ENCODE peak calls at places on chromosomes 12 and 14, in nine cellular contexts. Z, N, O, E, A, V, Q, I and D are unnamed samples. For H3K9me3, the result is how much of the 10 kb centered on the place peaks cover.

GRCh38 chr12:28925726-28926376 is 223.2 kb upstream of the FAR2 start:
- DNase-seq in Z (no peak), N (no peak), O (no peak), E (no peak), A (no peak), V (no peak), Q (no peak), I (peak), D (no peak)

GRCh38 chr14:22370084-22370847 is 218.8 kb downstream of the DAD1 start:
- DNase-seq in Z (peak), N (peak), O (no peak), E (no peak), A (no peak), V (no peak), Q (no peak), I (peak), D (no peak)

GRCh38 chr12:69070319-69071090 is 137.5 kb upstream of the CPM start:
- DNase-seq in Z (peak), N (peak), O (peak), E (peak), A (peak), V (peak), Q (peak), I (peak), D (peak)

GRCh38 chr12:57027805-57028153 is 11.4 kb upstream of the TAC3 start:
- DNase-seq in Z (no peak), N (no peak), O (peak), E (no peak), A (no peak), V (no peak), Q (no peak), I (no peak), D (no peak)

GRCh38 chr14:96136361-96136760 is 68.3 kb upstream of the BDKRB2 start:
- DNase-seq in Z (no peak), N (no peak), O (no peak), E (no peak), A (no peak), V (no peak), Q (no peak), I (peak), D (no peak)

GRCh38 chr12:65911321-65911720 is 87.0 kb downstream of the HMGA2 start:
- DNase-seq in Z (no peak), N (no peak), O (no peak), E (no peak), A (no peak), V (no peak), Q (no peak), I (peak), D (no peak)

GRCh38 chr14:92693998-92694780 is 54.2 kb downstream of the LGMN start:
- DNase-seq in Z (no peak), N (no peak), O (peak), E (no peak), A (no peak), V (no peak), Q (no peak), I (peak), D (no peak)

GRCh38 chr14:95910628-95911027 is 34.0 kb downstream of the TUNAR start:
- DNase-seq in Z (no peak), N (no peak), O (no peak), E (no peak), A (no peak), V (no peak), Q (no peak), I (no peak), D (no peak)

GRCh38 chr12:55899035-55899434 is 28.7 kb downstream of the PYM1 start:
- DNase-seq in Z (no peak), N (no peak), O (peak), E (no peak), A (no peak), V (no peak), Q (no peak), I (peak), D (no peak)

GRCh38 chr12:53493610-53494391 is 5.5 kb downstream of the MAP3K12 start:
- DNase-seq in Z (peak), N (no peak), O (peak), E (no peak), A (no peak), V (peak), Q (peak), I (no peak), D (no peak)

DNA sequence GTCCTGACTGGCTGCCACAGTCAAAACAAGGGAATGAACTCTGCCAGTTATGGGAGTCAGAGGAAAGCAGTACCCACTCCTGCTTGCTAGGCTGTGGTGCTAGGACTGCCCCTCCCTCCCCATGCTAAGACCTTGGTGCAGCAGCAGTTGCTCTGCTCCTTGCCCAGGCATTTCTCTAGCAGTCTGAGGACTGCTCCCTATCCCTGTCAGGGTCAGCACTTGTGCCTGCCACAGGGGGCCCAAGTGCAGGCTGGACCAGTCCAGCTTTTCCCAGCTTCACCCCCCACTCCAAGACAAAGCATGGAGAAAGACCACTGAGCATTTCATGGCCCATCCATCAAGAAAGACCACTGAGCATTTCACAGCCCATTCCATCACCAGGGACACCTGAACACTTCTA is 305.8 kb upstream of the CLEC14A start:
- DNase-seq in Z (no peak), N (no peak), O (no peak), E (no peak), A (no peak), V (no peak), Q (no peak), I (no peak), D (no peak)
- H3K9me3 ChIP-seq in Z (under half), N (under half), O (under half), E (under half), A (under half), V (half or more), Q (under half), I (under half), D (under half)

DNA sequence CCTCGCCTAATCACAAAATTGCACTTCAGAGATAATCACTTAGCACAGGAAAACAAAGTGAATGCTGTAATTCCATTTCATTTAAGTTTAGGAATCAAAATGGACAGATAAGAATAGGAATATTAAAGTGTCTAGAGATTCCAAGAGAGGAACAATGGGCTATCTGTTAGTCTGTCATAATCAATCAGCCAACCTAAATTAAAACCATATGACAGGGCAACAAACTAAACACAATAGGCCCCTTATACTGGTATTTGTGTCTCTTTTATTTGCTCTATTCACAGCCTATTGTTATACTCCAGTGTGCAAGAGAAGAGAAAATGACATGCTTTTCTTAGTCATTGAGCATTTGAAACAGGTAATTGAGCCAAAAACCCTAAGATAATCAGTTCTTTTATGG is 259.4 kb downstream of the PRKD1 start:
- DNase-seq in Z (no peak), N (no peak), O (no peak), E (no peak), A (no peak), V (no peak), Q (no peak), I (no peak), D (no peak)
- H3K9me3 ChIP-seq in Z (under half), N (under half), O (under half), E (under half), A (under half), V (under half), Q (under half), I (under half), D (under half)

DNA sequence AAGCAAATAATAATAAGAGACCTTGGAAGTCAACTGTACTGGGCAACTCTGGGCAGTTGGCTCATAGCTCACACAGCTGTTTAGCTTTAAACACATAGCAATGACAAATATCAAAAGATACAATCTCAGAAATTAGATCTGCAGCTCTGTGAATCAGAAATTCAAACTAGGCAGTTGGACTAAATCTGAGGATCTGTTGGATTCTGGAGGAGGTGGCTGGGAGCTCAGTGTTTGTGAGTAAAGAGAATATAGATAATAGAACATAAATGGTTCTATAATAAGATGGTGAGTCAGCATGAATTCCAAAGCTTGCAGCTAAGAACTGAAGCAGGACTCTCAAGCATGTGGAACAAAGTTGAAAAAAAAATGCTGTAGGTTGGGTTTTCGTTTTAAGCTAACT is 1949.4 kb upstream of the SEL1L start:
- DNase-seq in Z (no peak), N (no peak), O (no peak), E (no peak), A (no peak), V (no peak), Q (no peak), I (peak), D (no peak)
- H3K9me3 ChIP-seq in Z (under half), N (under half), O (under half), E (under half), A (under half), V (under half), Q (under half), I (under half), D (under half)

DNA sequence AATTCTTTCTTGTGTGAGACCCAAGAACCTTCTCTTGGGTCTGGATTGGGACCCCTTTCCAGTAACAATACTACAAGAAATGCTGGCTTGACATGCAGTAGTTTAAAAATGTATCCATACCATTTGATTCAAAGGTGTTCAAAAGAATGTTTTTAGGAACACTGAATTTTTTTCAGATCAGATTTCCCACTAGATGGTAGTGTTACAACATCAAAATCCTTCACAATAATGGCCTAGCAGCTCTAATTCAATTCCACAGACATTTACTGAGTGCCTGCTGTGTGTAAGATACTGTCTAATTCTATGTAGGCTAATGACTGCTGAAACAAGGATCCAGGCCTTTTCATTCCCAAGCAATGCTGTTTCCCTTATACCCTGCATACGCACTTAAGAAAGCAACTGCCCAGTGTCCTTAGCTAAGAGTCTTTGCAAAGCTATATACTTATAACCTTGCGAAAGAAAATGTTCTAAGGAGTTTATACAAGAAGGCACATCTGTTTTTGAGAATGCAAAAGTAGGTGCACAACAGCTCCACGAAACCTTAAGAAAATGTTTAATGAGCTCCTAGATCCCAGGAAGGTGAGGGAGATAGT is 50.7 kb upstream of the PKP2 start:
- DNase-seq in Z (no peak), N (no peak), O (peak), E (no peak), A (no peak), V (no peak), Q (peak), I (no peak), D (no peak)
- H3K9me3 ChIP-seq in Z (under half), N (under half), O (under half), E (under half), A (under half), V (under half), Q (under half), I (under half), D (under half)

DNA sequence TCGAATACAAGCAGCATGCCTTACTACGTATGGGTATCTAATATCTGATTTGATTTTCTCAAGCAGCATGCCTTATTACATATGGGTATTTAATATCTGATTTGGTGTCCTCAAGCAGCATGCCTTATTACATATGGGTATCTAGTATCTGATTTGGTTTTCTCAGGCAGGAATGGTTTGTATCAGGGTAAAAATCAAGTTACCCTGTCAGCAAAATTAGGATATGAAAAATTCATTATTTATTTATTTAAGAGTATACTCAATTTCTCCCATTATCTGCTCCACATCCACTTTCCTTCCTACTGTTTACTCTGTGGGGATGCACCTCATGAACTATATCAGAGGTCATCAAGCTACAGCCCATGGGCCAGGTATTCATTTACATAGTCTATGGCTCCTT is 21.9 kb downstream of the ZNF891 start:
- DNase-seq in Z (no peak), N (no peak), O (no peak), E (no peak), A (no peak), V (no peak), Q (no peak), I (no peak), D (no peak)
- H3K9me3 ChIP-seq in Z (half or more), N (under half), O (under half), E (half or more), A (half or more), V (half or more), Q (half or more), I (under half), D (under half)

DNA sequence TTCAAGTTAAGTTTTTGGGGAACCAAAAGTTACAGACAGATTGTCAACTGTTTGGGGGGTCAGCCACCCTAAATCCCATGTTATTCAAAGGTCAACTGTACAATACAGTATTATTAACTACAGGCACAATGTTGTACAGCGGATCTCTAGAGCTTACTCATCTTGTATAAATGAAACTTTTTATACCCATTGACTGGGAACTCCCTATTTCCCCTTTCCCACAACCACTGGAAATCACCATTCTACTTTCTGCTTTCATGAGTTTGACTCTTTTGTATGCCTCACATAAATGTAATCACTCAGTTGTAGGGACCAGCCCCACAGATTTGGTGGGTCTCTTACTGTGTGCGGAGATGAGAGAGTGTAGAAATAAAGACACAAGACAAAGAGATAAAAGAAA is 57.8 kb downstream of the SLCO1B3 start:
- DNase-seq in Z (no peak), N (no peak), O (no peak), E (no peak), A (no peak), V (no peak), Q (no peak), I (no peak), D (no peak)
- H3K9me3 ChIP-seq in Z (under half), N (under half), O (under half), E (under half), A (under half), V (under half), Q (under half), I (under half), D (under half)

DNA sequence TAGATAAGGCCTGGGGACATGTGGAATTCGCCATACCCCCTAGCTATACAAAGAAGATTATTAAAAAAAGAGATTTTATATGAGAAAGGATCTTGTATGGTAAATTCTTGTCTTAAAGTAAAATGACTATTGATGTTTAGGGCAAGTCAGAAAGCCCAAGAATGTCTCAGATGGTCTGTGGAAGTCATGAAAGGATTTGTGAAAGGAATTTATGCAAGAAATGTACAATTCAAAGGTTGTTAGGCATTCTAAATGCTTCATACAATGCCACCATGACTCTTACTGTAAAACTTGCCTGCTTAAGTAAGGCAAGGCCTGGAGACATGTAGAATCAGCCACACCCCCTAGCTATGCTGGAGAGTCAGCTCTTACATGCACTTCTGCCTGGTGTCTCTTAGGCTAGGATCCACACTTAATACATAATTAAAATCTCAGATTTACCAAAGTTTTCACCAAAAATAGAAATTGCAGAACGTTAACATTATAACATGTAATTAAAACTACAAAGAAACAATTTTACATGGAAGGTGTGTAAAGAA is 8.9 kb upstream of the ETNK1 start:
- DNase-seq in Z (no peak), N (no peak), O (no peak), E (no peak), A (no peak), V (no peak), Q (no peak), I (no peak), D (no peak)
- H3K9me3 ChIP-seq in Z (under half), N (under half), O (under half), E (under half), A (under half), V (half or more), Q (under half), I (under half), D (under half)

GRCh38 chr14:101470266-101470665 is 91.0 kb upstream of the DIO3 start:
- DNase-seq in Z (peak), N (no peak), O (no peak), E (no peak), A (no peak), V (no peak), Q (no peak), I (no peak), D (no peak)
- H3K9me3 ChIP-seq in Z (under half), N (under half), O (under half), E (under half), A (under half), V (under half), Q (under half), I (under half), D (under half)

GRCh38 chr14:55309761-55310365 is 38.6 kb downstream of the FBXO34 start:
- DNase-seq in Z (no peak), N (no peak), O (no peak), E (no peak), A (no peak), V (no peak), Q (no peak), I (peak), D (no peak)

GRCh38 chr14:55314449-55314848 is 43.2 kb downstream of the FBXO34 start:
- DNase-seq in Z (no peak), N (no peak), O (no peak), E (no peak), A (no peak), V (no peak), Q (no peak), I (no peak), D (no peak)

GRCh38 chr14:55316528-55316927 is 45.3 kb downstream of the FBXO34 start:
- DNase-seq in Z (no peak), N (no peak), O (no peak), E (no peak), A (no peak), V (no peak), Q (no peak), I (no peak), D (no peak)

GRCh38 chr14:55317503-55317902 is 46.3 kb downstream of the FBXO34 start:
- DNase-seq in Z (no peak), N (no peak), O (no peak), E (no peak), A (no peak), V (no peak), Q (no peak), I (no peak), D (no peak)

DNA sequence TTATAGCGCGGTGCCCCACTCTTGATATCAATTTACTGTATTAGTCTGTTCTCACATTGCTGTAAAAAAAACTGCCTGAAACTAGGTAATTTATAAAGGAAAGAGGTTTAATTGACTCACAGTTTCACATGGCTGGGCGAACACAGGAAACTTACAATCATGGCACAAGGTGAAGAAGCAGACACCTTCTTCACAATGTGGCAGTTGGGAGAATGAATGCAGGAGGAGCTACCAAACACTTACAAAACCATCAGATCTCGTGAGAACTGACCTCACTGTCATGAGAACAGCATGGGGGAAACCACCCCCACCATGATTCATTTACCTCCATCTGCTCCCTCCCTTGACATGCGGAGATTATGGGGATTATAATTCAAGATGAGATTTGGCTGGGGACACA is 42.3 kb downstream of the FBXO34 start:
- DNase-seq in Z (no peak), N (no peak), O (no peak), E (no peak), A (no peak), V (no peak), Q (no peak), I (no peak), D (no peak)
- H3K9me3 ChIP-seq in Z (under half), N (under half), O (under half), E (under half), A (under half), V (half or more), Q (under half), I (under half), D (under half)

GRCh38 chr14:29607129-29607528 is 320.5 kb downstream of the PRKD1 start:
- DNase-seq in Z (no peak), N (no peak), O (peak), E (no peak), A (no peak), V (no peak), Q (no peak), I (no peak), D (no peak)

GRCh38 chr14:29603721-29604120 is 323.9 kb downstream of the PRKD1 start:
- DNase-seq in Z (no peak), N (no peak), O (no peak), E (no peak), A (no peak), V (no peak), Q (no peak), I (no peak), D (no peak)

DNA sequence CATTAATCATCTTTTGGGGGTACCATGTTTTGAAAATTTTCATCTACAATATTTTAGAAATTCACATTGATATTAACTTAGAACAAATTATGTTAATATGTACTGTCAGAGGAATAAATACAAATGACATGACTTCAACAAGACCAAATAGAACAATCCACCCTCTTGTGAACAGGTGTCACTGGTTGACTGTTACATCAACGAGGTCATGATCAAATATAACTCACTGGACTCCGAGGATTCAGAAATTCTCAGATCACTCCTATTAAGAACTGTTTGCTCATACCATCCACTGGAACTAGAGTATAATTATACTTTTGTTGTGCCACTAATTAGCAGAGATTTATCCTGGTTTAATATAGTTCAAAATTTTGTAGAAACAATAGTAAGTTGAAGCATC is 318.8 kb downstream of the PRKD1 start:
- DNase-seq in Z (no peak), N (no peak), O (no peak), E (no peak), A (no peak), V (no peak), Q (no peak), I (no peak), D (no peak)
- H3K9me3 ChIP-seq in Z (under half), N (under half), O (under half), E (under half), A (under half), V (under half), Q (under half), I (under half), D (under half)